ENCODE peak calls at places on chromosomes 4 and X, in five cellular contexts. G is esophagus squamous epithelium, Y is uterus, W is T follicular helper cell, A is NCI-H345. K is an unnamed sample.

GRCh38 chr4:113700602-113701150 is 60.9 kb downstream of the CAMK2D start:
- DNase-seq in G (no peak), Y (no peak), W (no peak), A (no peak), K (no peak)

GRCh38 chrX:37640142-37640541 is 45.4 kb upstream of the XK start:
- DNase-seq in G (no peak), Y (no peak), W (no peak), A (no peak), K (no peak)

GRCh38 chrX:134374294-134374693 is 85.7 kb upstream of the HPRT1 start:
- DNase-seq in G (no peak), Y (no peak), W (no peak), A (no peak), K (no peak)

GRCh38 chrX:47170861-47171692 is 22.6 kb upstream of the UBA1 start:
- DNase-seq in G (no peak), Y (no peak), W (no peak), A (no peak), K (no peak)

GRCh38 chr4:153293675-153294057 is 50.8 kb upstream of the MND1 start:
- DNase-seq in G (no peak), Y (no peak), W (no peak), A (no peak), K (no peak)

GRCh38 chrX:34893741-34894140 is 48.9 kb upstream of the FAM47B start:
- DNase-seq in G (no peak), Y (no peak), W (no peak), A (no peak), K (no peak)

GRCh38 chrX:38817004-38817703 is 15.9 kb downstream of the MID1IP1 start:
- DNase-seq in G (no peak), Y (peak), W (no peak), A (no peak), K (peak)

GRCh38 chr4:166538491-166539005 is 665.5 kb downstream of the TLL1 start:
- DNase-seq in G (no peak), Y (no peak), W (no peak), A (no peak), K (no peak)

GRCh38 chr4:76016383-76016782 is 6.9 kb downstream of the CXCL10 start:
- DNase-seq in G (no peak), Y (no peak), W (no peak), A (no peak), K (no peak)

GRCh38 chrX:57752866-57753265 is 72.8 kb upstream of the NLRP2B start:
- DNase-seq in G (no peak), Y (no peak), W (no peak), A (no peak), K (no peak)

GRCh38 chr4:167111622-167112021 is 122.7 kb downstream of the SPOCK3 start:
- DNase-seq in G (no peak), Y (no peak), W (no peak), A (no peak), K (no peak)

GRCh38 chr4:1802720-1803522 is 9.8 kb downstream of the FGFR3 start:
- DNase-seq in G (no peak), Y (no peak), W (no peak), A (no peak), K (no peak)

GRCh38 chr4:88630756-88631155 is 38.5 kb downstream of the HERC3 start:
- DNase-seq in G (no peak), Y (no peak), W (no peak), A (no peak), K (no peak)

GRCh38 chr4:124276461-124276860 is 436.1 kb downstream of the ANKRD50 start:
- DNase-seq in G (no peak), Y (no peak), W (no peak), A (no peak), K (no peak)

GRCh38 chr4:54783402-54784110 is 125.8 kb downstream of the KIT start:
- DNase-seq in G (no peak), Y (no peak), W (no peak), A (no peak), K (no peak)

GRCh38 chr4:163492951-163493504 is 1.5 kb upstream of the TMA16 start:
- DNase-seq in G (no peak), Y (no peak), W (no peak), A (no peak), K (no peak)

GRCh38 chr4:125796138-125796537 is 481.4 kb downstream of the FAT4 start:
- DNase-seq in G (no peak), Y (no peak), W (no peak), A (no peak), K (no peak)

K was measured in ureter.